ENCODE peak calls at places on chromosome 19, in nine cellular contexts. H, V, U, Q, N, X, M, T and E are unnamed samples.

GRCh38 chr19:2888739-2889224 is 11.9 kb upstream of the ZNF57 start:
- DNase-seq in H (no peak), V (no peak), U (no peak), Q (peak), N (no peak), X (no peak), M (peak), T (no peak), E (no peak)

GRCh38 chr19:13012690-13013608 is 17.7 kb downstream of the NFIX start:
- DNase-seq in H (no peak), V (peak), U (no peak), Q (peak), N (peak), X (no peak), M (no peak), T (peak), E (no peak)

GRCh38 chr19:55171440-55171839 is 5.0 kb upstream of the DNAAF3 start:
- DNase-seq in H (no peak), V (no peak), U (no peak), Q (no peak), N (no peak), X (no peak), M (no peak), T (no peak), E (no peak)

GRCh38 chr19:14333101-14333871 is 48.0 kb upstream of the ADGRE5 start:
- DNase-seq in H (peak), V (no peak), U (no peak), Q (peak), N (peak), X (peak), M (no peak), T (peak), E (no peak)

GRCh38 chr19:21082011-21082975 is at the start of gene ZNF714:
- DNase-seq in H (peak), V (peak), U (peak), Q (peak), N (peak), X (peak), M (peak), T (peak), E (peak)

GRCh38 chr19:47742636-47743035 is 2.7 kb upstream of the NOP53 start:
- DNase-seq in H (no peak), V (no peak), U (no peak), Q (no peak), N (peak), X (no peak), M (no peak), T (no peak), E (no peak)

GRCh38 chr19:16327501-16327900 is 2.9 kb downstream of the KLF2 start:
- DNase-seq in H (no peak), V (no peak), U (no peak), Q (no peak), N (no peak), X (no peak), M (no peak), T (no peak), E (no peak)

GRCh38 chr19:932647-933552 is 7.1 kb downstream of the ARID3A start:
- DNase-seq in H (peak), V (peak), U (no peak), Q (peak), N (peak), X (peak), M (no peak), T (peak), E (no peak)

GRCh38 chr19:20423381-20424207 is 142.0 kb downstream of the ZNF737 start:
- DNase-seq in H (peak), V (peak), U (no peak), Q (peak), N (peak), X (peak), M (no peak), T (peak), E (no peak)